ENCODE peak calls at places on chromosomes 11 and 22, in five cellular contexts. One of them, this sample, is unnamed.

GRCh38 chr22:31103899-31104694 is 3.3 kb downstream of the SELENOM start:
- DNase-seq in K562: no peak
- DNase-seq in HepG2: no peak
- DNase-seq in SK-N-SH: no peak
- DNase-seq in GM12878: no peak
- DNase-seq in this sample: no peak

GRCh38 chr22:48780597-48781277 is 1046.9 kb downstream of the BRD1 start:
- DNase-seq in K562: no peak
- DNase-seq in HepG2: no peak
- DNase-seq in SK-N-SH: no peak
- DNase-seq in GM12878: no peak
- DNase-seq in this sample: no peak

GRCh38 chr11:113805640-113806039 is 26.0 kb downstream of the CLDN25 start:
- DNase-seq in K562: no peak
- DNase-seq in HepG2: no peak
- DNase-seq in SK-N-SH: no peak
- DNase-seq in GM12878: no peak
- DNase-seq in this sample: no peak

GRCh38 chr11:130467116-130467990 is 18.9 kb downstream of the ADAMTS15 start:
- DNase-seq in K562: no peak
- DNase-seq in HepG2: no peak
- DNase-seq in SK-N-SH: no peak
- DNase-seq in GM12878: no peak
- DNase-seq in this sample: no peak

GRCh38 chr22:18024276-18024939 is at the start of gene MICAL3:
- DNase-seq in K562: peak
- DNase-seq in HepG2: no peak
- DNase-seq in SK-N-SH: peak
- DNase-seq in GM12878: no peak
- DNase-seq in this sample: peak

GRCh38 chr11:92870241-92870826 is 99.1 kb upstream of the MTNR1B start:
- DNase-seq in K562: no peak
- DNase-seq in HepG2: no peak
- DNase-seq in SK-N-SH: no peak
- DNase-seq in GM12878: no peak
- DNase-seq in this sample: no peak

GRCh38 chr11:111612211-111612610 is 10.0 kb downstream of the SIK2 start:
- DNase-seq in K562: no peak
- DNase-seq in HepG2: no peak
- DNase-seq in SK-N-SH: no peak
- DNase-seq in GM12878: no peak
- DNase-seq in this sample: no peak

GRCh38 chr22:44730034-44730433 is 22.3 kb upstream of the ARHGAP8 start:
- DNase-seq in K562: no peak
- DNase-seq in HepG2: no peak
- DNase-seq in SK-N-SH: no peak
- DNase-seq in GM12878: no peak
- DNase-seq in this sample: no peak

GRCh38 chr11:128689946-128690745 is 3.7 kb upstream of the FLI1 start:
- DNase-seq in K562: no peak
- DNase-seq in HepG2: no peak
- DNase-seq in SK-N-SH: peak
- DNase-seq in GM12878: no peak
- DNase-seq in this sample: no peak

GRCh38 chr22:50530857-50531545 is 1.2 kb upstream of the TYMP start:
- DNase-seq in K562: no peak
- DNase-seq in HepG2: peak
- DNase-seq in SK-N-SH: no peak
- DNase-seq in GM12878: no peak
- DNase-seq in this sample: peak

GRCh38 chr22:47152938-47153337 is 390.5 kb downstream of the TBC1D22A start:
- DNase-seq in K562: no peak
- DNase-seq in HepG2: no peak
- DNase-seq in SK-N-SH: no peak
- DNase-seq in GM12878: no peak
- DNase-seq in this sample: no peak

GRCh38 chr11:6812391-6813005 is 13.0 kb upstream of the OR6A2 start:
- DNase-seq in K562: peak
- DNase-seq in HepG2: peak
- DNase-seq in SK-N-SH: peak
- DNase-seq in GM12878: peak
- DNase-seq in this sample: peak

GRCh38 chr11:116478205-116478604 is 294.6 kb downstream of the BUD13 start:
- DNase-seq in K562: no peak
- DNase-seq in HepG2: no peak
- DNase-seq in SK-N-SH: no peak
- DNase-seq in GM12878: no peak
- DNase-seq in this sample: no peak

GRCh38 chr11:78786086-78786485 is 211.4 kb upstream of the NARS2 start:
- DNase-seq in K562: no peak
- DNase-seq in HepG2: no peak
- DNase-seq in SK-N-SH: peak
- DNase-seq in GM12878: no peak
- DNase-seq in this sample: no peak

GRCh38 chr11:11461473-11461872 is 108.4 kb upstream of the CSNK2A3 start:
- DNase-seq in K562: no peak
- DNase-seq in HepG2: no peak
- DNase-seq in SK-N-SH: no peak
- DNase-seq in GM12878: no peak
- DNase-seq in this sample: no peak

GRCh38 chr11:65251476-65251875 is 10.3 kb upstream of the POLA2 start:
- DNase-seq in K562: no peak
- DNase-seq in HepG2: no peak
- DNase-seq in SK-N-SH: no peak
- DNase-seq in GM12878: no peak
- DNase-seq in this sample: no peak

GRCh38 chr11:68146010-68146540 is 24.9 kb upstream of the CHKA start:
- DNase-seq in K562: no peak
- DNase-seq in HepG2: peak
- DNase-seq in SK-N-SH: peak
- DNase-seq in GM12878: no peak
- DNase-seq in this sample: no peak

GRCh38 chr22:41411021-41411851 is 29.5 kb downstream of the TEF start:
- DNase-seq in K562: no peak
- DNase-seq in HepG2: no peak
- DNase-seq in SK-N-SH: no peak
- DNase-seq in GM12878: no peak
- DNase-seq in this sample: no peak

GRCh38 chr11:94169516-94169915 is 40.9 kb downstream of the PANX1 start:
- DNase-seq in K562: no peak
- DNase-seq in HepG2: no peak
- DNase-seq in SK-N-SH: no peak
- DNase-seq in GM12878: no peak
- DNase-seq in this sample: no peak

GRCh38 chr11:113084297-113084696 is 123.1 kb downstream of the NCAM1 start:
- DNase-seq in K562: no peak
- DNase-seq in HepG2: no peak
- DNase-seq in SK-N-SH: no peak
- DNase-seq in GM12878: no peak
- DNase-seq in this sample: no peak

GRCh38 chr11:28838741-28839140 is 730.6 kb downstream of the METTL15 start:
- DNase-seq in K562: no peak
- DNase-seq in HepG2: no peak
- DNase-seq in SK-N-SH: no peak
- DNase-seq in GM12878: no peak
- DNase-seq in this sample: no peak

GRCh38 chr11:44556735-44557409 is 8.6 kb upstream of the CD82 start:
- DNase-seq in K562: peak
- DNase-seq in HepG2: peak
- DNase-seq in SK-N-SH: no peak
- DNase-seq in GM12878: peak
- DNase-seq in this sample: peak

GRCh38 chr11:34157163-34157562 is 51.7 kb downstream of the NAT10 start:
- DNase-seq in K562: no peak
- DNase-seq in HepG2: no peak
- DNase-seq in SK-N-SH: peak
- DNase-seq in GM12878: no peak
- DNase-seq in this sample: no peak

GRCh38 chr22:49724030-49724892 is 103.4 kb downstream of the BRD1 start:
- DNase-seq in K562: no peak
- DNase-seq in HepG2: no peak
- DNase-seq in SK-N-SH: peak
- DNase-seq in GM12878: no peak
- DNase-seq in this sample: no peak

GRCh38 chr11:106137061-106137460 is 59.6 kb downstream of the AASDHPPT start:
- DNase-seq in K562: no peak
- DNase-seq in HepG2: no peak
- DNase-seq in SK-N-SH: no peak
- DNase-seq in GM12878: no peak
- DNase-seq in this sample: no peak

GRCh38 chr22:49573109-49573765 is 254.4 kb downstream of the BRD1 start:
- DNase-seq in K562: no peak
- DNase-seq in HepG2: no peak
- DNase-seq in SK-N-SH: no peak
- DNase-seq in GM12878: no peak
- DNase-seq in this sample: no peak

GRCh38 chr22:24460418-24461089 is 33.2 kb downstream of the ADORA2A start:
- DNase-seq in K562: no peak
- DNase-seq in HepG2: peak
- DNase-seq in SK-N-SH: no peak
- DNase-seq in GM12878: peak
- DNase-seq in this sample: no peak

GRCh38 chr11:72582206-72583176 is 91.7 kb downstream of the PDE2A start:
- DNase-seq in K562: no peak
- DNase-seq in HepG2: no peak
- DNase-seq in SK-N-SH: no peak
- DNase-seq in GM12878: no peak
- DNase-seq in this sample: no peak

GRCh38 chr11:46617451-46618314 is at the start of gene ATG13:
- DNase-seq in K562: peak
- DNase-seq in HepG2: peak
- DNase-seq in SK-N-SH: peak
- DNase-seq in GM12878: no peak
- DNase-seq in this sample: peak

GRCh38 chr11:12175694-12176241 is 65.4 kb downstream of the MICAL2 start:
- DNase-seq in K562: no peak
- DNase-seq in HepG2: no peak
- DNase-seq in SK-N-SH: no peak
- DNase-seq in GM12878: no peak
- DNase-seq in this sample: peak

GRCh38 chr22:50078761-50079160 is 6.5 kb downstream of the MLC1 start:
- DNase-seq in K562: peak
- DNase-seq in HepG2: no peak
- DNase-seq in SK-N-SH: peak
- DNase-seq in GM12878: no peak
- DNase-seq in this sample: no peak

DNA sequence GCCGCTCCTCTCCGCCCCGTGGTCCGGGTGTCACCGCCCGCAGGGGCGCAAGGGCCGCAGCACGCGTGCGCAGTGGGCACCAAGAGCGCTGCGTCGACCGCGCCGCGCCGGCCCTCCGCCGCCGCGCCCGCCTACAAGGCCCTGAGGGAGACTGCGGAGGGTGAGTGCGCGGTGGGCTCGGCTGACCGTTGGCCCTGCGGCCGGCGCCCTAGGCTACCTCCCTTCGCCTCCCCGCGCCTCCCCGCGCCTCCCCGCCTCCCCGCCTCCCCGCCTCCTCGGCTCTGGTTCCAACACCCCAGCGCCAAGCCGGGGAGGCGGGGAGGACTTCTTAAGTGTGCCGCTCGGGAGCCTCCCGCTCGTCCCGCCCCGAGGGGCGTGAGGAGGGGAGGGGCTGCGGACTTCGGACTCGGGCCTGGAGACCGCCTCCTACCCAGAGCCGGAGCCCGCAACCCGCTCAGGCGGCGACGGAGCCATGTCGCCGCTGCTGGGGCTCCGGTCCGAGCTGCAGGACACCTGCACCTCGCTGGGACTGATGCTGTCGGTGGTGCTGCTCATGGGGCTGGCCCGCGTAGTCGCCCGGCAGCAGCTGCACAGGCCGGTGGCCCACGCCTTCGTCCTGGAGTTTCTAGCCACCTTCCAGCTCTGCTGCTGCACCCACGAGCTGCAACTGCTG is at the start of gene AQP11:
- DNase-seq in K562: peak
- DNase-seq in HepG2: peak
- DNase-seq in SK-N-SH: peak
- DNase-seq in GM12878: peak
- DNase-seq in this sample: peak
- TF ChIP-seq POLR2AphosphoS5 in K562: no peak
- TF ChIP-seq POLR2AphosphoS5 in HepG2: peak
- TF ChIP-seq POLR2AphosphoS5 in SK-N-SH: peak
- TF ChIP-seq POLR2AphosphoS5 in GM12878: peak
- TF ChIP-seq POLR2AphosphoS5 in this sample: peak

GRCh38 chr11:122812612-122813011 is 25.7 kb upstream of the CRTAM start:
- DNase-seq in K562: no peak
- DNase-seq in HepG2: no peak
- DNase-seq in SK-N-SH: no peak
- DNase-seq in GM12878: no peak
- DNase-seq in this sample: no peak

GRCh38 chr11:122809861-122810260 is 28.4 kb upstream of the CRTAM start:
- DNase-seq in K562: no peak
- DNase-seq in HepG2: no peak
- DNase-seq in SK-N-SH: no peak
- DNase-seq in GM12878: no peak
- DNase-seq in this sample: no peak

GRCh38 chr11:122813176-122813917 is 25.0 kb upstream of the CRTAM start:
- DNase-seq in K562: no peak
- DNase-seq in HepG2: no peak
- DNase-seq in SK-N-SH: no peak
- DNase-seq in GM12878: no peak
- DNase-seq in this sample: no peak

GRCh38 chr11:122814401-122814800 is 23.9 kb upstream of the CRTAM start:
- DNase-seq in K562: no peak
- DNase-seq in HepG2: peak
- DNase-seq in SK-N-SH: peak
- DNase-seq in GM12878: no peak
- DNase-seq in this sample: no peak

GRCh38 chr11:122811721-122812120 is 26.6 kb upstream of the CRTAM start:
- DNase-seq in K562: no peak
- DNase-seq in HepG2: no peak
- DNase-seq in SK-N-SH: no peak
- DNase-seq in GM12878: no peak
- DNase-seq in this sample: no peak
- TF ChIP-seq ZBTB33 in K562: no peak
- TF ChIP-seq ZBTB33 in HepG2: no peak
- TF ChIP-seq ZBTB33 in SK-N-SH: no peak
- TF ChIP-seq ZBTB33 in GM12878: no peak
- TF ChIP-seq ZBTB33 in this sample: no peak

GRCh38 chr11:62854013-62854824 is 14.8 kb upstream of the WDR74 start:
- DNase-seq in K562: no peak
- DNase-seq in HepG2: no peak
- DNase-seq in SK-N-SH: no peak
- DNase-seq in GM12878: no peak
- DNase-seq in this sample: no peak
- TF ChIP-seq POLR2AphosphoS5 in K562: no peak
- TF ChIP-seq POLR2AphosphoS5 in HepG2: peak
- TF ChIP-seq POLR2AphosphoS5 in SK-N-SH: no peak
- TF ChIP-seq POLR2AphosphoS5 in GM12878: no peak
- TF ChIP-seq POLR2AphosphoS5 in this sample: peak

GRCh38 chr11:39374963-39375698 is 2084.3 kb downstream of the LRRC4C start:
- DNase-seq in K562: peak
- DNase-seq in HepG2: peak
- DNase-seq in SK-N-SH: peak
- DNase-seq in GM12878: no peak
- DNase-seq in this sample: peak
- TF ChIP-seq ZBTB33 in K562: no peak
- TF ChIP-seq ZBTB33 in HepG2: no peak
- TF ChIP-seq ZBTB33 in SK-N-SH: no peak
- TF ChIP-seq ZBTB33 in GM12878: no peak
- TF ChIP-seq ZBTB33 in this sample: no peak